ENCODE peak calls at places on chromosomes 4 and X, in nine cellular contexts. O is head of caudate nucleus, R is ovary, D is NCI-H1930, F is endothelial cell of umbilical vein, S is globus pallidus, H is germinal center, T is EL, M is GM23338. C is an unnamed sample.

GRCh38 chrX:140505421-140506337 is 810 bp upstream of the SOX3 start:
- DNase-seq in O (no peak), R (no peak), D (peak), F (no peak), S (no peak), H (no peak), T (no peak), M (peak), C (peak)

GRCh38 chr4:149638073-149638472 is 177.6 kb downstream of the IQCM start:
- DNase-seq in O (no peak), R (no peak), D (no peak), F (no peak), S (no peak), H (no peak), T (peak), M (no peak), C (no peak)

GRCh38 chr4:79852305-79852730 is 220.7 kb downstream of the ANTXR2 start:
- DNase-seq in O (no peak), R (no peak), D (no peak), F (peak), S (no peak), H (no peak), T (peak), M (peak), C (peak)

GRCh38 chr4:54281060-54281781 is 52.1 kb downstream of the PDGFRA start:
- DNase-seq in O (no peak), R (peak), D (no peak), F (peak), S (peak), H (no peak), T (peak), M (peak), C (no peak)

GRCh38 chrX:69539437-69539836 is 35.3 kb downstream of the NALF2 start:
- DNase-seq in O (no peak), R (no peak), D (no peak), F (no peak), S (no peak), H (peak), T (no peak), M (no peak), C (no peak)

GRCh38 chrX:115018944-115019343 is 1.5 kb upstream of the IL13RA2 start:
- DNase-seq in O (no peak), R (no peak), D (no peak), F (no peak), S (no peak), H (no peak), T (peak), M (no peak), C (no peak)

GRCh38 chrX:32998776-32999175 is 212.6 kb downstream of the DMD start:
- DNase-seq in O (no peak), R (no peak), D (no peak), F (no peak), S (no peak), H (no peak), T (no peak), M (no peak), C (no peak)

GRCh38 chr4:109510687-109511086 is 49.4 kb upstream of the MCUB start:
- DNase-seq in O (no peak), R (no peak), D (no peak), F (no peak), S (no peak), H (no peak), T (no peak), M (no peak), C (no peak)

GRCh38 chrX:10470009-10470408 is 150.4 kb downstream of the MID1 start:
- DNase-seq in O (no peak), R (no peak), D (no peak), F (no peak), S (no peak), H (no peak), T (peak), M (no peak), C (no peak)

GRCh38 chr4:147747787-147748454 is 16.0 kb downstream of the ARHGAP10 start:
- DNase-seq in O (no peak), R (no peak), D (no peak), F (no peak), S (no peak), H (no peak), T (no peak), M (no peak), C (no peak)

C was measured in H9.